ENCODE peak calls at places on chromosomes 13 and 19, in nine cellular contexts. X, R, Z, B, K, N, L, T and G are unnamed samples.

GRCh38 chr13:112835796-112836195 is 133.2 kb upstream of the MCF2L start:
- DNase-seq in X (no peak), R (no peak), Z (no peak), B (peak), K (no peak), N (no peak), L (no peak), T (no peak), G (no peak)

GRCh38 chr19:44807652-44808462 is 1.0 kb upstream of the BCAM start:
- DNase-seq in X (no peak), R (peak), Z (peak), B (no peak), K (peak), N (peak), L (peak), T (no peak), G (peak)

GRCh38 chr19:7917292-7918061 is 2.7 kb upstream of the SNAPC2 start:
- DNase-seq in X (no peak), R (peak), Z (peak), B (peak), K (peak), N (peak), L (peak), T (no peak), G (peak)

GRCh38 chr13:98142427-98143156 is at the start of gene FARP1:
- DNase-seq in X (no peak), R (peak), Z (peak), B (peak), K (peak), N (peak), L (peak), T (peak), G (peak)

GRCh38 chr13:46146898-46147297 is 35.1 kb downstream of the LCP1 start:
- DNase-seq in X (no peak), R (no peak), Z (peak), B (no peak), K (peak), N (peak), L (no peak), T (no peak), G (peak)

GRCh38 chr13:33649212-33649917 is 168.6 kb upstream of the RFC3 start:
- DNase-seq in X (no peak), R (no peak), Z (peak), B (no peak), K (no peak), N (no peak), L (peak), T (no peak), G (peak)

GRCh38 chr19:27774827-27775226 is 1438.1 kb downstream of the UQCRFS1 start:
- DNase-seq in X (no peak), R (no peak), Z (no peak), B (no peak), K (no peak), N (no peak), L (no peak), T (no peak), G (peak)

GRCh38 chr19:50817941-50818858 is 5.4 kb downstream of the KLK1 start:
- DNase-seq in X (no peak), R (peak), Z (peak), B (no peak), K (no peak), N (peak), L (no peak), T (no peak), G (peak)

GRCh38 chr13:48533986-48534600 is 1.2 kb upstream of the RCBTB2 start:
- DNase-seq in X (no peak), R (no peak), Z (no peak), B (no peak), K (no peak), N (no peak), L (no peak), T (no peak), G (no peak)

GRCh38 chr19:5805465-5806132 is 732 bp downstream of the NRTN start:
- DNase-seq in X (no peak), R (peak), Z (peak), B (no peak), K (peak), N (peak), L (peak), T (no peak), G (peak)

GRCh38 chr13:95246292-95247082 is 54.8 kb downstream of the ABCC4 start:
- DNase-seq in X (no peak), R (no peak), Z (no peak), B (no peak), K (no peak), N (no peak), L (no peak), T (no peak), G (no peak)

GRCh38 chr19:33468361-33469170 is 53.0 kb downstream of the PEPD start:
- DNase-seq in X (no peak), R (no peak), Z (no peak), B (peak), K (peak), N (no peak), L (peak), T (no peak), G (no peak)

GRCh38 chr19:5703819-5704818 is 14.0 kb downstream of the RPL36 start:
- DNase-seq in X (no peak), R (no peak), Z (no peak), B (no peak), K (no peak), N (no peak), L (no peak), T (no peak), G (no peak)

GRCh38 chr19:35363001-35363590 is 4.8 kb downstream of the FFAR3 start:
- DNase-seq in X (no peak), R (no peak), Z (no peak), B (no peak), K (no peak), N (no peak), L (no peak), T (no peak), G (no peak)

GRCh38 chr13:77859450-77859849 is 59.2 kb downstream of the EDNRB start:
- DNase-seq in X (no peak), R (peak), Z (peak), B (no peak), K (peak), N (peak), L (peak), T (peak), G (peak)

GRCh38 chr13:39108746-39109145 is 70.5 kb downstream of the NHLRC3 start:
- DNase-seq in X (no peak), R (no peak), Z (no peak), B (no peak), K (no peak), N (no peak), L (no peak), T (no peak), G (no peak)

GRCh38 chr19:18762125-18763023 is 28.7 kb downstream of the COMP start:
- DNase-seq in X (no peak), R (peak), Z (peak), B (no peak), K (no peak), N (peak), L (peak), T (no peak), G (peak)

GRCh38 chr13:25171517-25172302 is at the start of gene AMER2:
- DNase-seq in X (no peak), R (peak), Z (peak), B (peak), K (peak), N (peak), L (peak), T (no peak), G (peak)

GRCh38 chr19:32189956-32190706 is 155.3 kb upstream of the ZNF507 start:
- DNase-seq in X (no peak), R (no peak), Z (no peak), B (peak), K (no peak), N (no peak), L (no peak), T (no peak), G (no peak)

GRCh38 chr13:103903790-103904189 is 837.6 kb upstream of the SLC10A2 start:
- DNase-seq in X (no peak), R (no peak), Z (no peak), B (no peak), K (no peak), N (no peak), L (no peak), T (no peak), G (no peak)

GRCh38 chr13:71524245-71525002 is 342.6 kb downstream of the DACH1 start:
- DNase-seq in X (peak), R (no peak), Z (peak), B (no peak), K (no peak), N (peak), L (no peak), T (no peak), G (no peak)

GRCh38 chr19:15672580-15673175 is at the start of gene CYP4F12:
- DNase-seq in X (no peak), R (peak), Z (peak), B (peak), K (peak), N (peak), L (no peak), T (peak), G (no peak)

GRCh38 chr19:6055013-6055795 is 55.1 kb downstream of the RFX2 start:
- DNase-seq in X (no peak), R (no peak), Z (no peak), B (peak), K (no peak), N (no peak), L (no peak), T (peak), G (no peak)

GRCh38 chr13:76992548-76993001 is 694 bp downstream of the CLN5 start:
- DNase-seq in X (no peak), R (peak), Z (peak), B (no peak), K (peak), N (peak), L (peak), T (peak), G (peak)

GRCh38 chr13:32428581-32429072 is 697 bp upstream of the N4BP2L1 start:
- DNase-seq in X (no peak), R (no peak), Z (no peak), B (no peak), K (no peak), N (no peak), L (no peak), T (no peak), G (no peak)

GRCh38 chr13:23799945-23800344 is 89.3 kb downstream of the MIPEP start:
- DNase-seq in X (no peak), R (no peak), Z (peak), B (no peak), K (peak), N (peak), L (no peak), T (no peak), G (peak)

GRCh38 chr19:28793391-28794168 is 419.4 kb downstream of the UQCRFS1 start:
- DNase-seq in X (no peak), R (no peak), Z (no peak), B (no peak), K (no peak), N (no peak), L (no peak), T (no peak), G (no peak)

DNA sequence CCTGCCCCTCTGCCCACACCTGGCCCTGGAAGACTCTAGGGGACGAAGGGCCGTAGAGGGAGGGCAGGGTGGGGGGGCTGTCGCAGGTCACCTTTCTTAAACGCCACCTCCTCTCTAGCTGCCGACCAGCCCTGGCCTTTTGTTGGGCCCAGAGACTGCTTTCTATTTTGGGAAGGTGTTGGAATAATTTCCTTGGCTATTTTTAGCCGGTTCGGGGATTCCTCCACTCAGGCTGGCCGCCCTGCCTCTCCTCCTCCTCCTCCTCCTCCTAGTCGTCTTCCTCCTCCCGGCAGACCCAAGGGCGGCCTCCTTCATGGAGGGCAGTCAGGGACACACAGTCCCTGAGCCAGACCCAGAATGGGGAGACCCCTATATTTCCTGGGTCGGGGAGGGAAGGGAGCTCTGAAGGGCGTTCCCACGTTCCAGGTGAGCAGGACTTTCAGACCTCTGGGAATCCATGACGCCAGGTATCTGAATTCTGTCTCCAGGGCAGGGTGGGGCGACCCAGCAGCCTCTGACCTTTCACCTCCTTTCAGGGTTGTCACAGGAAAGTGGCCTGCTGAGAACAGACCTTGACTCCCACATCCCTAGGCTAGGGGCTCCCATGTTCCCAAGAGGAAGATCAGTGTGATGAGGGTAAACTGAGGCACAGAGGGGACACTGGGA is 19.9 kb downstream of the GADD45B start:
- DNase-seq in X (no peak), R (peak), Z (peak), B (peak), K (peak), N (peak), L (no peak), T (no peak), G (no peak)
- H3K4me3 ChIP-seq in X (peak), R (peak), Z (no peak), B (no peak), K (peak), N (peak), L (no peak), T (peak), G (peak)

GRCh38 chr13:20161951-20162300 is 1.1 kb upstream of the GJA3 start:
- DNase-seq in X (no peak), R (no peak), Z (no peak), B (no peak), K (no peak), N (no peak), L (no peak), T (no peak), G (no peak)
- H3K4me3 ChIP-seq in X (no peak), R (peak), Z (no peak), B (no peak), K (no peak), N (peak), L (no peak), T (peak), G (no peak)

GRCh38 chr13:110875243-110875642 is 39.6 kb downstream of the ANKRD10 start:
- DNase-seq in X (no peak), R (no peak), Z (no peak), B (no peak), K (no peak), N (no peak), L (no peak), T (no peak), G (no peak)
- H3K4me3 ChIP-seq in X (no peak), R (peak), Z (no peak), B (no peak), K (no peak), N (peak), L (no peak), T (peak), G (no peak)

GRCh38 chr19:39941151-39941550 is 6.7 kb upstream of the FCGBP start:
- DNase-seq in X (no peak), R (no peak), Z (no peak), B (no peak), K (no peak), N (no peak), L (no peak), T (no peak), G (no peak)
- H3K4me3 ChIP-seq in X (no peak), R (no peak), Z (no peak), B (no peak), K (no peak), N (no peak), L (no peak), T (no peak), G (no peak)

GRCh38 chr19:3408996-3409345 is 42.6 kb downstream of the NFIC start:
- DNase-seq in X (no peak), R (no peak), Z (no peak), B (no peak), K (no peak), N (no peak), L (no peak), T (no peak), G (no peak)
- H3K4me3 ChIP-seq in X (no peak), R (peak), Z (no peak), B (no peak), K (no peak), N (no peak), L (no peak), T (peak), G (no peak)

GRCh38 chr13:106610511-106610910 is 42.6 kb upstream of the ARGLU1 start:
- DNase-seq in X (no peak), R (no peak), Z (peak), B (no peak), K (peak), N (peak), L (peak), T (no peak), G (peak)
- H3K4me3 ChIP-seq in X (no peak), R (no peak), Z (no peak), B (no peak), K (no peak), N (no peak), L (no peak), T (no peak), G (no peak)